ENCODE peak calls at places on chromosomes 16 and 17, in eight cellular contexts. E is omental fat pad, T is HCT116, W is AG04449, M is heart right ventricle, A is GM23338, N is PC-3, B is AG10803. F is an unnamed sample.

GRCh38 chr17:59859444-59860025 is 33.2 kb downstream of the TUBD1 start:
- DNase-seq in W (no peak), N (peak; percentile 85), E (no peak), A (no peak), B (peak; percentile 73), M (no peak), T (no peak), F (no peak)

GRCh38 chr16:66357523-66357928 is 9.0 kb upstream of the CDH5 start:
- DNase-seq in N (peak; percentile 90), W (peak; percentile 47), M (peak; percentile 78), B (peak; percentile 83), E (no peak), T (peak; percentile 72), A (peak; percentile 87), F (peak; percentile 40)

GRCh38 chr17:19345067-19345460 is 17.5 kb downstream of the B9D1 start:
- DNase-seq in T (no peak), N (no peak), W (no peak), E (no peak), M (no peak), B (no peak), A (no peak), F (no peak)

GRCh38 chr17:32265192-32265895 is at the start of gene RHBDL3:
- DNase-seq in A (peak; percentile 70), E (no peak), M (no peak), B (no peak), N (no peak), W (no peak), T (no peak), F (peak; percentile 71)

GRCh38 chr16:29971304-29971703 is 2.4 kb upstream of the TAOK2 start:
- DNase-seq in A (no peak), B (no peak), W (no peak), M (no peak), E (no peak), N (no peak), T (no peak), F (no peak)

GRCh38 chr17:28969706-28970393 is 18.5 kb upstream of the PHF12 start:
- DNase-seq in W (no peak), M (no peak), B (no peak), A (no peak), N (no peak), E (no peak), T (no peak), F (no peak)

GRCh38 chr16:86566601-86566965 is at the start of gene FOXC2:
- DNase-seq in N (no peak), W (no peak), M (peak; percentile 90), T (no peak), B (peak; percentile 94), E (no peak), A (peak; percentile 99), F (no peak)

GRCh38 chr17:67487506-67487905 is 110.4 kb downstream of the PITPNC1 start:
- DNase-seq in M (no peak), E (no peak), B (no peak), W (no peak), A (no peak), T (no peak), N (no peak), F (no peak)

GRCh38 chr16:48025359-48025758 is 130.4 kb downstream of the ABCC12 start:
- DNase-seq in E (no peak), B (no peak), M (no peak), N (no peak), A (no peak), T (no peak), W (no peak), F (no peak)

GRCh38 chr17:7834554-7834890 is 505 bp downstream of the KDM6B start:
- DNase-seq in A (peak; percentile 48), T (no peak), B (no peak), E (no peak), M (peak; percentile 71), N (no peak), W (no peak), F (no peak)

GRCh38 chr16:55399911-55400310 is 75.9 kb downstream of the IRX6 start:
- DNase-seq in W (no peak), A (no peak), M (no peak), B (no peak), N (no peak), T (no peak), E (no peak), F (no peak)

GRCh38 chr17:81492202-81492601 is 20.4 kb downstream of the ACTG1 start:
- DNase-seq in M (no peak), E (no peak), N (no peak), A (no peak), W (no peak), T (no peak), B (no peak), F (no peak)

GRCh38 chr17:79835953-79836951 is 3.0 kb downstream of the CBX4 start:
- DNase-seq in M (no peak), W (no peak), B (peak; percentile 26), A (peak; percentile 99), T (peak; percentile 42), N (peak; percentile 35), E (no peak), F (no peak)

GRCh38 chr17:69819316-69820087 is 255.5 kb upstream of the KCNJ16 start:
- DNase-seq in A (no peak), E (no peak), M (no peak), N (no peak), B (peak; percentile 82), W (peak; percentile 29), T (no peak), F (no peak)

GRCh38 chr17:42180411-42180921 is 476 bp downstream of the KCNH4 start:
- DNase-seq in N (no peak), E (no peak), B (no peak), W (no peak), T (no peak), M (no peak), A (peak; percentile 64), F (no peak)

GRCh38 chr17:42179335-42179734 is 1.6 kb downstream of the KCNH4 start:
- DNase-seq in A (no peak), M (no peak), T (no peak), W (no peak), E (no peak), N (no peak), B (no peak), F (no peak)

GRCh38 chr17:42179911-42180410 is 981 bp downstream of the KCNH4 start:
- DNase-seq in M (peak; percentile 60), A (peak; percentile 91), E (no peak), N (no peak), B (peak; percentile 21), W (no peak), T (no peak), F (no peak)

GRCh38 chr17:42181851-42182207 is 887 bp upstream of the KCNH4 start:
- DNase-seq in M (no peak), A (no peak), B (no peak), T (no peak), N (no peak), W (no peak), E (no peak), F (no peak)

DNA sequence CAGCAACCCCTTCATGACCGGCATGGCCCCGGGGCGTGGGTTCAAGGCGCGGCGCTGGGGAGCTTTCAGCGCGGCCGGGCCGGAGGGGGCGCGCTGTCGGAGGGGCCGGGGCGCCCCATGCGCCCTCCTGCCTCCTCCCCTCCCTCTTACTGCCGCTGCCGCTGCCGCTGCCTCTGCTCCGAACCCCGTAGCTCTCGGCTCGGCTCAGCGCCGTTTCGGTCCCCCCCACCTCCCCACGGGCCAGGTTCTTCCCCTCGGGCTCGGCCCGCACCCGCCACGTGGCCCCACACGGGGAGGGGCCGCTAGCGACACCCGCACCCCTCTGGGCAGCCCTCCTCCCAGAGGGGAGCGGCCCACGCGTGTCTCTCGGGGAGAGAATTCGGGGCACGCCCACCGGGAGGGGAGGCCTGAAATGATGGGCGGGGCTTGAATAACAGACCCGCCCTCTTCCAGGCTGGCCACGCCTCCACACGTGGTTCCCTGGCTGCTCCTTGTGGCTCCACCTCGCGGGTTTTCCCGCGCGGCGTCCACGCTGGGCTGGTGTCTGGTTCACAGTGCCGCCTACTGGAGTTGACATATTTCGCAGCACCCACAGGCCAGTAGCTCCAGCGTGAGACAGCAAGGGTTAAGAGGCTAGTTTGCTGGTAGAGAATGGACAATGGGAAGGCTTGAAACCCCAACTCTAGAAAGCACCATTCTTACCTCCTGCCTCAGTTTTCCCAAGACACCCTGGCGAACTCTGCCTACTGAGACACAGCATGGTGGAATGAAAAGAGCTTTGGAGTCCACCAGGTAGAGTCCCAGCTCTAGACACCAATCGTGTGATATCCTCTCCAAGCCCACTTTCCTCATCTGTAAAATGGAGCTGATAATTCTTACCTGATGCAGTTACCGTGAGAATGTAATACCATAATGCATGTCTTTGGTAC is at the start of gene KCNH4:
- DNase-seq in W (no peak), E (peak; percentile 68), N (no peak), M (peak; percentile 66), A (peak; percentile 73), B (peak; percentile 58), T (peak; percentile 34), F (peak; percentile 96)
- TF ChIP-seq CTCF in W (peak; percentile 43), E (no peak), N (no peak), M (no peak), A (peak; percentile 64), B (peak; percentile 48), T (peak; percentile 53), F (peak; percentile 84)

DNA sequence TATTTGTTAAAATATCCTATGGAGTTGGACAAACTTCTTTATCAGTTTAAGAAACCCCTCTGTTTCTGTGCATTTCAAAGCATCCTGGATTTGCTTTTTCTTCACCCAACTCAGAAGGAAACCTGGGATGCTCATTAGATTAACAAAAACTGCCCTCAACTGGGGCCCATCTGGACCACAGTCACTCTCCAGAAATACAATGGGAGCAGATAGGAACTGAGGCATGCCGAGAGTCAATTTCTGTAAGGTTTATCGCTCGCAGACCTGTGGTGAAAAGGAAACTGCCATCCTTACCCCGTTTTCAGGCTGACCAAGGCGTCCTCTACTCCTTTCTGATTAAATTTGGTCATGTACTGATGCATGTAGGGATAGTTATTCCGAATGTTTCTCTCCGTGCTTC is 360.3 kb downstream of the GRIN2A start:
- DNase-seq in B (no peak), M (no peak), T (no peak), E (no peak), A (peak; percentile 47), N (no peak), W (no peak), F (no peak)
- TF ChIP-seq CTCF in B (no peak), M (no peak), T (no peak), E (no peak), A (no peak), N (no peak), W (no peak), F (no peak)

GRCh38 chr17:16930571-16931317 is 41.2 kb downstream of the TNFRSF13B start:
- DNase-seq in A (no peak), N (no peak), B (no peak), E (no peak), T (no peak), W (no peak), M (no peak), F (no peak)
- TF ChIP-seq CTCF in A (no peak), N (no peak), B (no peak), E (no peak), T (no peak), W (no peak), M (no peak), F (no peak)

DNA sequence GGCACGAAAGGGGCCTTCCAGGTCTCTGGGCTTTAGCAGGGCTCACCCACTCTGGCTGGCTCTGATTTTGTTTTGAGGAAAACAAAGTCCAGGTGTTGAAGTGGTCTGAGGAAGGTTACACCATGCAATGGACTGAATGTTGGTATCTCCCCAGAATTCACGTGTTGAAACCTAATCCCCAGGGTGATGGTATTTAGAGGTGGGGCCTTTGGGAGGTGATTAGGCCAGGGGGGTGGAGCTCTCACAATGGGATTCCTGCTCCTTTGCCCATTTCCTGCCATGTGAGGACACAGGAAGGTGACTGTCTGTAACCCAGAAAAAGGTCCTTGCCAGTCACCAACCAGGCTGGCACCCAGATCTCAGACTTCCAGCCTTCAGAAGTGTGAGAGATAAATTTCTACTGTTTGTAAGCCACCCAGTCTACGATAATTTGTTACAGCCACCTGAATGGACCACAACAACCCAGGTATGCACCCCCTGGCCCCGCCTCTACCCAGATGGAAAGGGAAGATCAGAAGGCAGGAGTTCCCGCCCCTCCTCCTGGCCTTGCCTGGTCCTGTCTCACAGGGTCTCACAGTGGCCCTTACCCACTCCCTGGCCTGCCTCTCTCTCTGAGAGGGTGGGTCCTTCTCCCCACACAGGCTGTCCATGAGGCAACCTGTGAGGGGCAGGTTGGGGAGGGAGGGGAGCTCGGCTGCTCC is 32.0 kb downstream of the LRRC75A start:
- DNase-seq in A (peak; percentile 81), B (no peak), W (no peak), T (no peak), E (no peak), M (no peak), N (peak; percentile 20), F (no peak)
- TF ChIP-seq CTCF in A (no peak), B (no peak), W (no peak), T (no peak), E (no peak), M (no peak), N (no peak), F (no peak)